ENCODE peak calls at places on chromosomes 1 and 21, in five cellular contexts. One of them, this sample, is unnamed.

GRCh38 chr1:51293898-51294515 is 36.4 kb downstream of the TTC39A start:
- DNase-seq in anterior cingulate cortex: no peak
- DNase-seq in activated T-helper 1 cell treated with Interleukin-2 at 50 U/mL for 16 hours: no peak
- DNase-seq in activated T-cell treated with anti-CD3 and anti-CD28 coated beads for 1 hour: no peak
- DNase-seq in T-cell: no peak
- DNase-seq in this sample: no peak

GRCh38 chr1:245822997-245823396 is 668.2 kb downstream of the KIF26B start:
- DNase-seq in T-cell: no peak
- DNase-seq in activated T-cell treated with anti-CD3 and anti-CD28 coated beads for 1 hour: no peak
- DNase-seq in activated T-helper 1 cell treated with Interleukin-2 at 50 U/mL for 16 hours: no peak
- DNase-seq in anterior cingulate cortex: no peak
- DNase-seq in this sample: no peak

GRCh38 chr1:76033800-76034475 is 40.6 kb upstream of the ST6GALNAC3 start:
- DNase-seq in activated T-helper 1 cell treated with Interleukin-2 at 50 U/mL for 16 hours: no peak
- DNase-seq in T-cell: no peak
- DNase-seq in anterior cingulate cortex: no peak
- DNase-seq in activated T-cell treated with anti-CD3 and anti-CD28 coated beads for 1 hour: no peak
- DNase-seq in this sample: no peak

GRCh38 chr1:193211539-193211938 is 25.1 kb upstream of the B3GALT2 start:
- DNase-seq in T-cell: no peak
- DNase-seq in anterior cingulate cortex: no peak
- DNase-seq in activated T-helper 1 cell treated with Interleukin-2 at 50 U/mL for 16 hours: no peak
- DNase-seq in activated T-cell treated with anti-CD3 and anti-CD28 coated beads for 1 hour: no peak
- DNase-seq in this sample: no peak

GRCh38 chr1:47776554-47777156 is 220.5 kb downstream of the TRABD2B start:
- DNase-seq in T-cell: no peak
- DNase-seq in anterior cingulate cortex: no peak
- DNase-seq in activated T-cell treated with anti-CD3 and anti-CD28 coated beads for 1 hour: no peak
- DNase-seq in activated T-helper 1 cell treated with Interleukin-2 at 50 U/mL for 16 hours: no peak
- DNase-seq in this sample: no peak

GRCh38 chr1:235790123-235790522 is 76.6 kb downstream of the LYST start:
- DNase-seq in activated T-helper 1 cell treated with Interleukin-2 at 50 U/mL for 16 hours: no peak
- DNase-seq in activated T-cell treated with anti-CD3 and anti-CD28 coated beads for 1 hour: no peak
- DNase-seq in T-cell: no peak
- DNase-seq in anterior cingulate cortex: no peak
- DNase-seq in this sample: no peak

GRCh38 chr21:32543975-32544374 is 41.3 kb downstream of the TCP10L start:
- DNase-seq in activated T-helper 1 cell treated with Interleukin-2 at 50 U/mL for 16 hours: no peak
- DNase-seq in anterior cingulate cortex: no peak
- DNase-seq in T-cell: no peak
- DNase-seq in activated T-cell treated with anti-CD3 and anti-CD28 coated beads for 1 hour: no peak
- DNase-seq in this sample: no peak

GRCh38 chr21:15788847-15789548 is 59.2 kb downstream of the USP25 start:
- DNase-seq in anterior cingulate cortex: no peak
- DNase-seq in activated T-cell treated with anti-CD3 and anti-CD28 coated beads for 1 hour: no peak
- DNase-seq in T-cell: no peak
- DNase-seq in activated T-helper 1 cell treated with Interleukin-2 at 50 U/mL for 16 hours: no peak
- DNase-seq in this sample: no peak

GRCh38 chr1:190147616-190148015 is 330.0 kb downstream of the BRINP3 start:
- DNase-seq in activated T-helper 1 cell treated with Interleukin-2 at 50 U/mL for 16 hours: no peak
- DNase-seq in activated T-cell treated with anti-CD3 and anti-CD28 coated beads for 1 hour: no peak
- DNase-seq in T-cell: no peak
- DNase-seq in anterior cingulate cortex: no peak
- DNase-seq in this sample: no peak

GRCh38 chr1:244350027-244350426 is 101.7 kb downstream of the ADSS2 start:
- DNase-seq in activated T-helper 1 cell treated with Interleukin-2 at 50 U/mL for 16 hours: no peak
- DNase-seq in anterior cingulate cortex: no peak
- DNase-seq in activated T-cell treated with anti-CD3 and anti-CD28 coated beads for 1 hour: no peak
- DNase-seq in T-cell: no peak
- DNase-seq in this sample: no peak

GRCh38 chr1:157189096-157189495 is 50.9 kb upstream of the ETV3 start:
- DNase-seq in activated T-cell treated with anti-CD3 and anti-CD28 coated beads for 1 hour: no peak
- DNase-seq in activated T-helper 1 cell treated with Interleukin-2 at 50 U/mL for 16 hours: no peak
- DNase-seq in anterior cingulate cortex: no peak
- DNase-seq in T-cell: no peak
- DNase-seq in this sample: no peak

GRCh38 chr1:1911390-1912041 is 3.5 kb upstream of the CALML6 start:
- DNase-seq in anterior cingulate cortex: no peak
- DNase-seq in activated T-cell treated with anti-CD3 and anti-CD28 coated beads for 1 hour: no peak
- DNase-seq in activated T-helper 1 cell treated with Interleukin-2 at 50 U/mL for 16 hours: no peak
- DNase-seq in T-cell: no peak
- DNase-seq in this sample: no peak

GRCh38 chr21:35414511-35415139 is 365.5 kb upstream of the RUNX1 start:
- DNase-seq in anterior cingulate cortex: no peak
- DNase-seq in activated T-cell treated with anti-CD3 and anti-CD28 coated beads for 1 hour: no peak
- DNase-seq in activated T-helper 1 cell treated with Interleukin-2 at 50 U/mL for 16 hours: no peak
- DNase-seq in T-cell: no peak
- DNase-seq in this sample: no peak

GRCh38 chr1:9294910-9295636 is 2.4 kb downstream of the SPSB1 start:
- DNase-seq in T-cell: no peak
- DNase-seq in activated T-cell treated with anti-CD3 and anti-CD28 coated beads for 1 hour: no peak
- DNase-seq in anterior cingulate cortex: no peak
- DNase-seq in activated T-helper 1 cell treated with Interleukin-2 at 50 U/mL for 16 hours: no peak
- DNase-seq in this sample: peak; percentile 39

GRCh38 chr1:165910764-165911421 is 83.5 kb downstream of the UCK2 start:
- DNase-seq in activated T-helper 1 cell treated with Interleukin-2 at 50 U/mL for 16 hours: no peak
- DNase-seq in activated T-cell treated with anti-CD3 and anti-CD28 coated beads for 1 hour: no peak
- DNase-seq in T-cell: no peak
- DNase-seq in anterior cingulate cortex: no peak
- DNase-seq in this sample: no peak

GRCh38 chr1:47487332-47487731 is 49.5 kb downstream of the FOXD2 start:
- DNase-seq in activated T-cell treated with anti-CD3 and anti-CD28 coated beads for 1 hour: no peak
- DNase-seq in anterior cingulate cortex: no peak
- DNase-seq in T-cell: no peak
- DNase-seq in activated T-helper 1 cell treated with Interleukin-2 at 50 U/mL for 16 hours: no peak
- DNase-seq in this sample: no peak

GRCh38 chr1:56285554-56286402 is 293.6 kb downstream of the PLPP3 start:
- DNase-seq in activated T-cell treated with anti-CD3 and anti-CD28 coated beads for 1 hour: no peak
- DNase-seq in anterior cingulate cortex: no peak
- DNase-seq in activated T-helper 1 cell treated with Interleukin-2 at 50 U/mL for 16 hours: no peak
- DNase-seq in T-cell: no peak
- DNase-seq in this sample: no peak